ENCODE peak calls at places on chromosomes 6 and 20, in six cellular contexts. Y, J, D, K, M and R are unnamed samples.

GRCh38 chr6:169289671-169290408 is 36.2 kb upstream of the THBS2 start:
- DNase-seq in Y (peak), J (no peak), D (no peak), K (peak), M (no peak), R (no peak)

GRCh38 chr20:63116412-63117106 is 99.4 kb downstream of the YTHDF1 start:
- DNase-seq in Y (no peak), J (peak), D (no peak), K (no peak), M (no peak), R (no peak)

GRCh38 chr6:81026041-81026553 is 726.4 kb downstream of the TENT5A start:
- DNase-seq in Y (no peak), J (no peak), D (no peak), K (no peak), M (no peak), R (no peak)

GRCh38 chr6:161924516-161925116 is 650.8 kb upstream of the AGPAT4 start:
- DNase-seq in Y (no peak), J (no peak), D (no peak), K (peak), M (no peak), R (no peak)

GRCh38 chr6:85506441-85507093 is 56.7 kb downstream of the NT5E start:
- DNase-seq in Y (no peak), J (no peak), D (no peak), K (no peak), M (no peak), R (no peak)

GRCh38 chr6:130675072-130675471 is 152.1 kb upstream of the SMLR1 start:
- DNase-seq in Y (no peak), J (peak), D (no peak), K (peak), M (no peak), R (no peak)

GRCh38 chr20:35264755-35265154 is 13.2 kb downstream of the MMP24OS start:
- DNase-seq in Y (no peak), J (no peak), D (no peak), K (peak), M (no peak), R (no peak)

GRCh38 chr6:56541736-56542366 is 100.8 kb downstream of the DST start:
- DNase-seq in Y (no peak), J (no peak), D (no peak), K (no peak), M (no peak), R (no peak)

GRCh38 chr6:145704153-145704781 is 31.1 kb downstream of the EPM2A start:
- DNase-seq in Y (no peak), J (peak), D (peak), K (no peak), M (no peak), R (no peak)

GRCh38 chr6:150293423-150294280 is 75.2 kb upstream of the IYD start:
- DNase-seq in Y (peak), J (peak), D (no peak), K (no peak), M (no peak), R (peak)

GRCh38 chr6:31580807-31581437 is 1.3 kb downstream of the LTB start:
- DNase-seq in Y (no peak), J (peak), D (peak), K (peak), M (peak), R (peak)